ENCODE peak calls at places on chromosomes 11 and 22, in seven cellular contexts. K is AG10803, Z is AG04450, X is thyroid gland, G is hepatocyte, A is spleen, S is A549. B is an unnamed sample.

GRCh38 chr11:100732949-100733348 is 45.9 kb downstream of the ARHGAP42 start:
- DNase-seq in K (no peak), Z (no peak), X (no peak), G (no peak), A (no peak), S (no peak), B (no peak)

GRCh38 chr11:129323896-129324522 is 51.6 kb upstream of the BARX2 start:
- DNase-seq in K (peak), Z (no peak), X (no peak), G (peak), A (no peak), S (peak), B (no peak)

GRCh38 chr11:74388678-74389327 is 9.4 kb downstream of the PGM2L1 start:
- DNase-seq in K (peak), Z (no peak), X (peak), G (peak), A (no peak), S (peak), B (peak)

GRCh38 chr11:119084663-119085522 is at the start of gene HMBS:
- DNase-seq in K (peak), Z (peak), X (peak), G (peak), A (peak), S (peak), B (peak)

GRCh38 chr22:46049726-46050450 is 72.9 kb upstream of the WNT7B start:
- DNase-seq in K (no peak), Z (no peak), X (no peak), G (no peak), A (peak), S (no peak), B (no peak)

GRCh38 chr11:1938343-1939005 is 8.7 kb upstream of the MRPL23 start:
- DNase-seq in K (no peak), Z (no peak), X (no peak), G (no peak), A (peak), S (no peak), B (no peak)

GRCh38 chr22:36335621-36336020 is 52.1 kb downstream of the MYH9 start:
- DNase-seq in K (no peak), Z (no peak), X (no peak), G (no peak), A (no peak), S (no peak), B (no peak)

GRCh38 chr11:13561860-13562259 is 66.1 kb upstream of the PTH start:
- DNase-seq in K (no peak), Z (no peak), X (no peak), G (no peak), A (no peak), S (no peak), B (no peak)

GRCh38 chr22:45127866-45128265 is 35.9 kb upstream of the NUP50 start:
- DNase-seq in K (peak), Z (no peak), X (no peak), G (no peak), A (no peak), S (no peak), B (no peak)

GRCh38 chr11:114026355-114026754 is 33.2 kb upstream of the ZBTB16 start:
- DNase-seq in K (no peak), Z (no peak), X (no peak), G (peak), A (no peak), S (no peak), B (no peak)

GRCh38 chr11:105713106-105713505 is 103.2 kb downstream of the GRIA4 start:
- DNase-seq in K (no peak), Z (no peak), X (no peak), G (no peak), A (no peak), S (no peak), B (no peak)

GRCh38 chr11:46519351-46519750 is 74.5 kb downstream of the AMBRA1 start:
- DNase-seq in K (peak), Z (no peak), X (no peak), G (no peak), A (no peak), S (no peak), B (no peak)

GRCh38 chr11:118845369-118845768 is 38.3 kb upstream of the CXCR5 start:
- DNase-seq in K (peak), Z (no peak), X (no peak), G (peak), A (no peak), S (no peak), B (peak)

GRCh38 chr11:112128483-112129121 is 35.3 kb downstream of the IL18 start:
- DNase-seq in K (peak), Z (peak), X (peak), G (peak), A (no peak), S (peak), B (no peak)

GRCh38 chr11:128328955-128329551 is 258.3 kb downstream of the ETS1 start:
- DNase-seq in K (no peak), Z (no peak), X (no peak), G (no peak), A (peak), S (no peak), B (no peak)

GRCh38 chr11:97269527-97269926 is 879.7 kb downstream of the JRKL start:
- DNase-seq in K (no peak), Z (no peak), X (no peak), G (peak), A (no peak), S (no peak), B (no peak)

GRCh38 chr11:2816941-2817421 is 68.6 kb downstream of the CDKN1C start:
- DNase-seq in K (peak), Z (peak), X (no peak), G (no peak), A (peak), S (no peak), B (no peak)

GRCh38 chr11:70206226-70206785 is 3.2 kb downstream of the FADD start:
- DNase-seq in K (no peak), Z (no peak), X (no peak), G (no peak), A (peak), S (no peak), B (no peak)

GRCh38 chr11:46918087-46918751 is at the start of gene LRP4:
- DNase-seq in K (no peak), Z (no peak), X (peak), G (peak), A (peak), S (peak), B (peak)

GRCh38 chr11:897226-898159 is 13.1 kb downstream of the CHID1 start:
- DNase-seq in K (no peak), Z (no peak), X (no peak), G (no peak), A (no peak), S (no peak), B (no peak)

GRCh38 chr11:78420796-78421209 is 3.2 kb upstream of the GAB2 start:
- DNase-seq in K (peak), Z (no peak), X (peak), G (peak), A (peak), S (no peak), B (peak)

GRCh38 chr11:114254571-114255146 is 41.5 kb upstream of the NNMT start:
- DNase-seq in K (no peak), Z (no peak), X (no peak), G (no peak), A (no peak), S (no peak), B (no peak)

GRCh38 chr22:38706101-38706884 is 549 bp downstream of the GTPBP1 start:
- DNase-seq in K (peak), Z (no peak), X (peak), G (peak), A (no peak), S (no peak), B (peak)

GRCh38 chr11:15038963-15039362 is 34.4 kb upstream of the CALCB start:
- DNase-seq in K (peak), Z (no peak), X (no peak), G (no peak), A (no peak), S (no peak), B (no peak)
- TF ChIP-seq CTCF in K (peak), Z (no peak), X (no peak), G (peak), A (no peak), S (no peak), B (no peak)

DNA sequence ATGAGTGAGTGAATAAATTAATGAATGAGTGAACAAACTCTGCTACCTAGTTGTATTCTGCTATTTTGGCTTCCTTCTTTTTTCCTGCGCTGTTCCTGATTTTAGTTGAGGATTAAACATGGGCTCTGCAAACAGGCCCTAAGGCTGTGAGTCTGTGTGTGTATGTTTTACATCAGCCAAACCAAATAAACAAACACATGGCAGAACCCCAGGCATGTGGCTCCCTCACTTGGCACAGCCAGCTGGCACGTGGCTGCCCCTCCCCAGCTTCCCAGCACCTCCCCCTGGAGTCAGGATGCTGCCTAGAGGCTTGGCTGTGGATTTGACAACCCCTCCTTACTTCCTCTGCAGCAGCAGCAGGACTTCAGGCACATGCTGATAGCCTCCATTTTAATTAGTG is 593.2 kb downstream of the INSC start:
- DNase-seq in K (no peak), Z (no peak), X (peak), G (peak), A (no peak), S (peak), B (no peak)
- TF ChIP-seq CTCF in K (no peak), Z (no peak), X (no peak), G (no peak), A (no peak), S (no peak), B (no peak)

GRCh38 chr11:68194675-68195294 is 18.3 kb downstream of the KMT5B start:
- DNase-seq in K (no peak), Z (no peak), X (peak), G (no peak), A (no peak), S (no peak), B (no peak)

GRCh38 chr11:68189888-68190287 is 23.2 kb downstream of the KMT5B start:
- DNase-seq in K (no peak), Z (no peak), X (no peak), G (no peak), A (no peak), S (no peak), B (no peak)

GRCh38 chr11:68189082-68189481 is 24.0 kb downstream of the KMT5B start:
- DNase-seq in K (no peak), Z (no peak), X (no peak), G (no peak), A (no peak), S (no peak), B (no peak)

GRCh38 chr11:68193018-68193417 is 20.1 kb downstream of the KMT5B start:
- DNase-seq in K (no peak), Z (no peak), X (no peak), G (no peak), A (no peak), S (no peak), B (no peak)

DNA sequence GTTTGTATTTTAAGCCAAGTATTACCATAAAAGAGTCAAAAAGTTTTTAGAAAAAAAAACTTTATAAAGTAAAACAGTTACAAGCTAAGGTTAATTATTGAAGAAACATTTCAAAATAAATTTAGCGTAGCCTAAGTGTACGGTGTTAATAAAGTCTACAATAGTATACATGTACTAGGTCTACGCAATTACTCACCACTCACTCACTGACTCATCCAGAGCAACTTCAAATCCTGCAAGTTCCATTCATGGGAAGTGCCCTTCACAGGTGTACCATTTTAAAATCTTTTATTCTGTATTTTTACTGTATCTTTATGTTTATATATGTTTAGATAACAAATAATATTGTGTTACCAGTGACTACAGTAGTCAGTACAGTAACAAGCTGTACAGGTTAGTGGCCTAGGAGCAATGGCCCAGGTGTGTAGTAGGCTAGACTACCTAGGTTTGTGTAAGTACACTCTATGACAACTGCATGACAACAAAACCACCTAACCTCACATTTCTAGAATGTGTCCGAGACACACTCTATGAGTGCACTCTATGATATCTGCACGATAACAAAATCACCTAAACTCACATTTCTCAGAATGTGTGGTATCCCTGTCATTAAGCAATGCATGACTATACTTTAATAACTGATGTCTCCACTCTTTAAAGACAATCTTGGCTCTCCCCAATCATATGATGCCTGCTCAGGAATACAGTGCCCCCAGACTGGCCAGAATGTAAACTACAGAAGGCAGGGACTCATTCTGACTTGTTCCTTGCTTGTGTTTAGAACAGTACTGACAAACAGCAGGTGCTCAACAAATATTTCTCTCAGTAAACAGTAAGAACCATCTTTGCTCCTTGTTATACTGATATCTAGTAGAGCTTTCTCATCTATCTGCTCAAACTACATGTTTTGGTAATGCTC is 21.2 kb downstream of the KMT5B start:
- DNase-seq in K (no peak), Z (no peak), X (no peak), G (no peak), A (no peak), S (no peak), B (no peak)
- TF ChIP-seq CTCF in K (no peak), Z (no peak), X (no peak), G (no peak), A (no peak), S (no peak), B (no peak)

GRCh38 chr11:63911440-63911839 is 5.5 kb downstream of the RCOR2 start:
- DNase-seq in K (no peak), Z (no peak), X (no peak), G (no peak), A (no peak), S (no peak), B (no peak)

GRCh38 chr11:63913866-63914830 is 2.8 kb downstream of the RCOR2 start:
- DNase-seq in K (no peak), Z (no peak), X (no peak), G (no peak), A (no peak), S (no peak), B (no peak)

GRCh38 chr11:63911876-63912275 is 5.1 kb downstream of the RCOR2 start:
- DNase-seq in K (no peak), Z (no peak), X (no peak), G (no peak), A (no peak), S (no peak), B (no peak)

GRCh38 chr11:63910605-63911195 is 6.3 kb downstream of the RCOR2 start:
- DNase-seq in K (no peak), Z (no peak), X (no peak), G (no peak), A (no peak), S (no peak), B (no peak)

GRCh38 chr11:63912678-63913077 is 4.3 kb downstream of the RCOR2 start:
- DNase-seq in K (no peak), Z (no peak), X (no peak), G (no peak), A (no peak), S (no peak), B (no peak)
- TF ChIP-seq CTCF in K (no peak), Z (no peak), X (no peak), G (no peak), A (no peak), S (no peak), B (no peak)

GRCh38 chr11:10692716-10693115 is 839 bp downstream of the IRAG1 start:
- DNase-seq in K (no peak), Z (no peak), X (no peak), G (no peak), A (no peak), S (no peak), B (no peak)

GRCh38 chr11:10683429-10683828 is 10.1 kb downstream of the IRAG1 start:
- DNase-seq in K (no peak), Z (no peak), X (no peak), G (no peak), A (no peak), S (no peak), B (no peak)

GRCh38 chr11:10693509-10694071 is at the start of gene IRAG1:
- DNase-seq in K (peak), Z (peak), X (no peak), G (peak), A (no peak), S (no peak), B (no peak)

DNA sequence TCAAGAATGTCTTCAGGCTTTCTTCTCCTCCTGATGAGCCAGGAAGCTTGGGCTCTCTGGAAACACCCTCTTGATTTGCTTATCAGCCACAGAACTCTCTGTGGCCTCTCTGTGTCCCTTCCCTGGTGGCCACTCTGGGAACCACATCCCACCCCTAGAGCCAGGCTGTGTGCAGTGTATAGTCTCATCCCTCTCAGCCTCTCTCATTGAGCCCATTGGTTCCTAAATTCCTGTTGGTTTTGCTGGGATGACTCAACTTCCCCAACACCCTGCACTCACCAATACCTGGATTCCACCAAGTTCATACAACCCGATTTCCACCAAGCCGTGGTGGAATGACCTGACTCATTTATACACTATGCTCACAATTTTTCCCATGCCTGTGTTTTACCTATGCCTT is 5.2 kb downstream of the IRAG1 start:
- DNase-seq in K (no peak), Z (no peak), X (no peak), G (no peak), A (no peak), S (peak), B (no peak)
- TF ChIP-seq CTCF in K (peak), Z (peak), X (no peak), G (no peak), A (no peak), S (no peak), B (no peak)

GRCh38 chr11:36155770-36156485 is 133.3 kb downstream of the COMMD9 start:
- DNase-seq in K (peak), Z (peak), X (no peak), G (no peak), A (no peak), S (no peak), B (no peak)
- TF ChIP-seq CTCF in K (peak), Z (peak), X (no peak), G (no peak), A (no peak), S (no peak), B (no peak)